ENCODE peak calls at places on chromosomes 7 and 10, in seven cellular contexts. One of them, this sample, is unnamed.

GRCh38 chr10:28302012-28302667 is 724 bp downstream of the MPP7 start:
- DNase-seq in CD4-positive, alpha-beta T cell: no peak
- DNase-seq in SK-N-SH: no peak
- DNase-seq in A549: peak
- DNase-seq in spleen: no peak
- DNase-seq in Peyer's patch: no peak
- DNase-seq in neuronal stem cell: no peak
- DNase-seq in this sample: peak

GRCh38 chr7:83060218-83060617 is 102.5 kb downstream of the PCLO start:
- DNase-seq in CD4-positive, alpha-beta T cell: no peak
- DNase-seq in spleen: no peak
- DNase-seq in SK-N-SH: peak
- DNase-seq in neuronal stem cell: no peak
- DNase-seq in A549: no peak
- DNase-seq in Peyer's patch: no peak
- DNase-seq in this sample: no peak

GRCh38 chr7:83072576-83073517 is 89.8 kb downstream of the PCLO start:
- DNase-seq in Peyer's patch: no peak
- DNase-seq in neuronal stem cell: no peak
- DNase-seq in spleen: no peak
- DNase-seq in A549: no peak
- DNase-seq in CD4-positive, alpha-beta T cell: no peak
- DNase-seq in SK-N-SH: peak
- DNase-seq in this sample: no peak

GRCh38 chr7:100090527-100091410 is 2.0 kb downstream of the COPS6 start:
- DNase-seq in CD4-positive, alpha-beta T cell: no peak
- DNase-seq in SK-N-SH: peak
- DNase-seq in spleen: no peak
- DNase-seq in A549: no peak
- DNase-seq in neuronal stem cell: no peak
- DNase-seq in Peyer's patch: no peak
- DNase-seq in this sample: no peak

GRCh38 chr7:28862876-28863275 is 95.3 kb downstream of the TRIL start:
- DNase-seq in neuronal stem cell: no peak
- DNase-seq in spleen: no peak
- DNase-seq in SK-N-SH: no peak
- DNase-seq in A549: no peak
- DNase-seq in Peyer's patch: no peak
- DNase-seq in CD4-positive, alpha-beta T cell: no peak
- DNase-seq in this sample: no peak

GRCh38 chr10:62861507-62861906 is 45.3 kb upstream of the EGR2 start:
- DNase-seq in CD4-positive, alpha-beta T cell: no peak
- DNase-seq in A549: no peak
- DNase-seq in neuronal stem cell: no peak
- DNase-seq in SK-N-SH: no peak
- DNase-seq in Peyer's patch: no peak
- DNase-seq in spleen: no peak
- DNase-seq in this sample: no peak

GRCh38 chr10:110792476-110792875 is 79.3 kb upstream of the PDCD4 start:
- DNase-seq in CD4-positive, alpha-beta T cell: no peak
- DNase-seq in SK-N-SH: no peak
- DNase-seq in spleen: no peak
- DNase-seq in neuronal stem cell: no peak
- DNase-seq in A549: no peak
- DNase-seq in Peyer's patch: no peak
- DNase-seq in this sample: no peak

GRCh38 chr7:24052572-24053223 is 231.3 kb upstream of the NPY start:
- DNase-seq in Peyer's patch: no peak
- DNase-seq in CD4-positive, alpha-beta T cell: no peak
- DNase-seq in A549: no peak
- DNase-seq in neuronal stem cell: no peak
- DNase-seq in spleen: no peak
- DNase-seq in SK-N-SH: no peak
- DNase-seq in this sample: no peak

GRCh38 chr10:27242951-27243551 is 2.5 kb upstream of the ACBD5 start:
- DNase-seq in SK-N-SH: peak
- DNase-seq in CD4-positive, alpha-beta T cell: peak
- DNase-seq in spleen: peak
- DNase-seq in Peyer's patch: peak
- DNase-seq in A549: peak
- DNase-seq in neuronal stem cell: peak
- DNase-seq in this sample: no peak

GRCh38 chr10:86288695-86289576 is 77.7 kb downstream of the GRID1 start:
- DNase-seq in neuronal stem cell: no peak
- DNase-seq in Peyer's patch: no peak
- DNase-seq in CD4-positive, alpha-beta T cell: no peak
- DNase-seq in SK-N-SH: peak
- DNase-seq in A549: no peak
- DNase-seq in spleen: peak
- DNase-seq in this sample: no peak

GRCh38 chr10:11934262-11934661 is 108.3 kb downstream of the UPF2 start:
- DNase-seq in spleen: no peak
- DNase-seq in CD4-positive, alpha-beta T cell: no peak
- DNase-seq in A549: no peak
- DNase-seq in SK-N-SH: no peak
- DNase-seq in neuronal stem cell: no peak
- DNase-seq in Peyer's patch: no peak
- DNase-seq in this sample: no peak

GRCh38 chr7:148253629-148254028 is 336.9 kb upstream of the C7orf33 start:
- DNase-seq in CD4-positive, alpha-beta T cell: no peak
- DNase-seq in spleen: no peak
- DNase-seq in A549: no peak
- DNase-seq in neuronal stem cell: no peak
- DNase-seq in Peyer's patch: no peak
- DNase-seq in SK-N-SH: no peak
- DNase-seq in this sample: no peak

GRCh38 chr10:28072573-28072972 is 73.7 kb upstream of the ODAD2 start:
- DNase-seq in SK-N-SH: no peak
- DNase-seq in CD4-positive, alpha-beta T cell: no peak
- DNase-seq in Peyer's patch: no peak
- DNase-seq in A549: no peak
- DNase-seq in spleen: no peak
- DNase-seq in neuronal stem cell: no peak
- DNase-seq in this sample: no peak

GRCh38 chr10:43012578-43012977 is 64.3 kb upstream of the RET start:
- DNase-seq in SK-N-SH: no peak
- DNase-seq in neuronal stem cell: no peak
- DNase-seq in A549: no peak
- DNase-seq in Peyer's patch: no peak
- DNase-seq in spleen: no peak
- DNase-seq in CD4-positive, alpha-beta T cell: no peak
- DNase-seq in this sample: no peak

GRCh38 chr10:93710333-93710909 is 8.0 kb upstream of the FRA10AC1 start:
- DNase-seq in SK-N-SH: peak
- DNase-seq in spleen: no peak
- DNase-seq in A549: no peak
- DNase-seq in neuronal stem cell: no peak
- DNase-seq in CD4-positive, alpha-beta T cell: no peak
- DNase-seq in Peyer's patch: no peak
- DNase-seq in this sample: no peak

GRCh38 chr10:121088524-121088923 is 237.4 kb downstream of the WDR11 start:
- DNase-seq in neuronal stem cell: no peak
- DNase-seq in SK-N-SH: peak
- DNase-seq in Peyer's patch: no peak
- DNase-seq in CD4-positive, alpha-beta T cell: no peak
- DNase-seq in A549: no peak
- DNase-seq in spleen: no peak
- DNase-seq in this sample: no peak

GRCh38 chr10:37667736-37668135 is 189.7 kb downstream of the ZNF248 start:
- DNase-seq in spleen: no peak
- DNase-seq in Peyer's patch: no peak
- DNase-seq in SK-N-SH: no peak
- DNase-seq in CD4-positive, alpha-beta T cell: no peak
- DNase-seq in neuronal stem cell: no peak
- DNase-seq in A549: no peak
- DNase-seq in this sample: no peak

GRCh38 chr10:58631715-58632114 is 119.0 kb downstream of the BICC1 start:
- DNase-seq in SK-N-SH: no peak
- DNase-seq in spleen: no peak
- DNase-seq in CD4-positive, alpha-beta T cell: no peak
- DNase-seq in neuronal stem cell: no peak
- DNase-seq in Peyer's patch: no peak
- DNase-seq in A549: no peak
- DNase-seq in this sample: no peak

GRCh38 chr10:68566955-68567354 is 6.8 kb downstream of the TET1 start:
- DNase-seq in CD4-positive, alpha-beta T cell: no peak
- DNase-seq in A549: no peak
- DNase-seq in spleen: no peak
- DNase-seq in Peyer's patch: no peak
- DNase-seq in SK-N-SH: no peak
- DNase-seq in neuronal stem cell: no peak
- DNase-seq in this sample: no peak

GRCh38 chr7:150322833-150323681 is at the start of the genes ACTR3C and LRRC61:
- DNase-seq in spleen: peak
- DNase-seq in Peyer's patch: peak
- DNase-seq in A549: no peak
- DNase-seq in SK-N-SH: peak
- DNase-seq in neuronal stem cell: no peak
- DNase-seq in CD4-positive, alpha-beta T cell: peak
- DNase-seq in this sample: no peak

GRCh38 chr7:26616235-26616634 is 248.2 kb downstream of the SKAP2 start:
- DNase-seq in CD4-positive, alpha-beta T cell: no peak
- DNase-seq in neuronal stem cell: no peak
- DNase-seq in Peyer's patch: no peak
- DNase-seq in SK-N-SH: no peak
- DNase-seq in A549: no peak
- DNase-seq in spleen: no peak
- DNase-seq in this sample: no peak

GRCh38 chr7:140681766-140682165 is 9.0 kb downstream of the ADCK2 start:
- DNase-seq in SK-N-SH: no peak
- DNase-seq in A549: no peak
- DNase-seq in spleen: peak
- DNase-seq in neuronal stem cell: no peak
- DNase-seq in Peyer's patch: no peak
- DNase-seq in CD4-positive, alpha-beta T cell: no peak
- DNase-seq in this sample: no peak

GRCh38 chr7:131664570-131664969 is 108.1 kb upstream of the PODXL start:
- DNase-seq in neuronal stem cell: no peak
- DNase-seq in spleen: no peak
- DNase-seq in SK-N-SH: no peak
- DNase-seq in A549: no peak
- DNase-seq in Peyer's patch: no peak
- DNase-seq in CD4-positive, alpha-beta T cell: no peak
- DNase-seq in this sample: no peak
- H3K27ac ChIP-seq in neuronal stem cell: no peak
- H3K27ac ChIP-seq in spleen: no peak
- H3K27ac ChIP-seq in SK-N-SH: no peak
- H3K27ac ChIP-seq in A549: no peak
- H3K27ac ChIP-seq in Peyer's patch: no peak
- H3K27ac ChIP-seq in CD4-positive, alpha-beta T cell: no peak
- H3K27ac ChIP-seq in this sample: no peak

DNA sequence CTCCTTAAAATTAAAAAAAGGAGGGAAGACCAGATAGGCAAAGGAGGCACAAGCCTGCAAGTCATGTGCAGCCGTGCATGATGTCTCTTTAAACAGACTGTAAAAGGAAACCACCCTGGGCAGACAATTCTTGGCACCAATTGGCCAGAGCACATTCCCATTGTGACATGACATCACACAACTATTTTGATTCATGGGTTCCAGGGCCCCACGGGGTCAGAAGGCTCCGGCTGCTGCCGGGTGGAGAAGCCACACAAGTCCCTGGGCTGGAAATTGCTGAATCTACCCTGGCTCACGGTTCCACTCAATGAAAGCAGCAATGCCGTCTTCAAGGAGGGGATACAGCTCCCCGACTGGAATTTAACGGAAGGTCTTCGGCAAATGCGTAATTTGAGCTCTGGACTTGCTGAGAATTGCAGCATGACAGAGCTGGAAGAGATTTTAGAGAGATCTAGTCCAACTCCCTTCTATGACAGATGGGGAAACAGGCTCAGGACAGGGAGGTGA is 140.5 kb downstream of the PRKAG2 start:
- DNase-seq in A549: peak
- DNase-seq in Peyer's patch: no peak
- DNase-seq in spleen: no peak
- DNase-seq in SK-N-SH: peak
- DNase-seq in neuronal stem cell: peak
- DNase-seq in CD4-positive, alpha-beta T cell: no peak
- DNase-seq in this sample: peak
- H3K27ac ChIP-seq in A549: peak
- H3K27ac ChIP-seq in Peyer's patch: peak
- H3K27ac ChIP-seq in spleen: no peak
- H3K27ac ChIP-seq in SK-N-SH: peak
- H3K27ac ChIP-seq in neuronal stem cell: peak
- H3K27ac ChIP-seq in CD4-positive, alpha-beta T cell: no peak
- H3K27ac ChIP-seq in this sample: no peak

GRCh38 chr7:96675548-96675947 is 34.1 kb downstream of the SEM1 start:
- DNase-seq in A549: no peak
- DNase-seq in neuronal stem cell: no peak
- DNase-seq in Peyer's patch: no peak
- DNase-seq in CD4-positive, alpha-beta T cell: no peak
- DNase-seq in SK-N-SH: no peak
- DNase-seq in spleen: no peak
- DNase-seq in this sample: no peak

GRCh38 chr7:96685353-96685752 is 24.3 kb downstream of the SEM1 start:
- DNase-seq in SK-N-SH: no peak
- DNase-seq in spleen: no peak
- DNase-seq in CD4-positive, alpha-beta T cell: no peak
- DNase-seq in A549: no peak
- DNase-seq in Peyer's patch: no peak
- DNase-seq in neuronal stem cell: no peak
- DNase-seq in this sample: no peak

GRCh38 chr7:96676901-96677300 is 32.7 kb downstream of the SEM1 start:
- DNase-seq in SK-N-SH: no peak
- DNase-seq in spleen: no peak
- DNase-seq in A549: no peak
- DNase-seq in Peyer's patch: no peak
- DNase-seq in neuronal stem cell: no peak
- DNase-seq in CD4-positive, alpha-beta T cell: no peak
- DNase-seq in this sample: no peak

GRCh38 chr7:96674565-96674964 is 35.1 kb downstream of the SEM1 start:
- DNase-seq in Peyer's patch: no peak
- DNase-seq in neuronal stem cell: no peak
- DNase-seq in A549: no peak
- DNase-seq in CD4-positive, alpha-beta T cell: no peak
- DNase-seq in SK-N-SH: no peak
- DNase-seq in spleen: no peak
- DNase-seq in this sample: no peak

GRCh38 chr7:96679886-96680285 is 29.8 kb downstream of the SEM1 start:
- DNase-seq in neuronal stem cell: no peak
- DNase-seq in SK-N-SH: no peak
- DNase-seq in Peyer's patch: no peak
- DNase-seq in spleen: no peak
- DNase-seq in A549: no peak
- DNase-seq in CD4-positive, alpha-beta T cell: no peak
- DNase-seq in this sample: no peak
- H3K27ac ChIP-seq in neuronal stem cell: no peak
- H3K27ac ChIP-seq in SK-N-SH: no peak
- H3K27ac ChIP-seq in Peyer's patch: no peak
- H3K27ac ChIP-seq in spleen: no peak
- H3K27ac ChIP-seq in A549: no peak
- H3K27ac ChIP-seq in CD4-positive, alpha-beta T cell: no peak
- H3K27ac ChIP-seq in this sample: no peak

DNA sequence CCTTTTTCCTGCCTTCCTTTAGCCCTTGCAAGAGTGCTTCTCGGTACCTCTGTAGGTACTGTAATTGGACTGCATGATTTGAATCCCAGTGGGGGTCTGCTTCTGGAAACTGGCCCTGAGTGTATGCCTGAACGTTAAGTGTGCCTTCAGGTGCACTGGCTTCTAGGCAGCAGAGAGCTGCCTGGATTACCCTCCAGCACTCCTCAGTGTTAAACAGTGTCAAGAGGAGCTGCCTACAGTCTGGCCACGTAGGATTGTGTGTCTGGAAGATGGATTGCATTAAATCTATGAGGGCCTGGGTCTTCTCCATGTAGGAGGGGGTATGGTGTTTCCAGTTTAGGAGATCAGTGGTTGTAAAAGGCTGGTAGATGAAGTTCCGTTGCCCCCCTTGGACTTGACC is 103.7 kb downstream of the TRIM24 start:
- DNase-seq in Peyer's patch: no peak
- DNase-seq in A549: no peak
- DNase-seq in spleen: no peak
- DNase-seq in CD4-positive, alpha-beta T cell: no peak
- DNase-seq in neuronal stem cell: no peak
- DNase-seq in SK-N-SH: no peak
- DNase-seq in this sample: no peak
- H3K27ac ChIP-seq in Peyer's patch: no peak
- H3K27ac ChIP-seq in A549: no peak
- H3K27ac ChIP-seq in spleen: no peak
- H3K27ac ChIP-seq in CD4-positive, alpha-beta T cell: no peak
- H3K27ac ChIP-seq in neuronal stem cell: no peak
- H3K27ac ChIP-seq in SK-N-SH: no peak
- H3K27ac ChIP-seq in this sample: no peak